ENCODE peak calls at places on chromosome 6, in seven cellular contexts. K is lower leg skin, Y is stomach, L is endothelial cell of umbilical vein, U is tibial artery, E is fibroblast of mammary gland, D is cardiac fibroblast. V is an unnamed sample.

GRCh38 chr6:3407840-3408239 is 49.0 kb downstream of the SLC22A23 start:
- DNase-seq in Y (no peak), K (no peak), L (no peak), D (no peak), U (no peak), E (no peak), V (no peak)

GRCh38 chr6:133854633-133855598 is 34.0 kb upstream of the TCF21 start:
- DNase-seq in E (no peak), Y (no peak), U (no peak), K (no peak), L (no peak), D (no peak), V (no peak)

GRCh38 chr6:155861821-155862220 is 406.2 kb upstream of the NOX3 start:
- DNase-seq in L (peak; percentile 56), U (no peak), K (no peak), E (no peak), Y (no peak), D (no peak), V (no peak)

GRCh38 chr6:169190144-169190584 is 63.5 kb downstream of the THBS2 start:
- DNase-seq in E (peak; percentile 90), Y (no peak), U (peak; percentile 94), K (peak; percentile 93), L (no peak), D (peak; percentile 98), V (peak; percentile 87)

GRCh38 chr6:50602191-50602810 is 111.0 kb upstream of the TFAP2D start:
- DNase-seq in E (peak; percentile 23), U (no peak), D (peak; percentile 41), L (peak; percentile 37), Y (no peak), K (no peak), V (peak; percentile 33)

GRCh38 chr6:69699655-69700054 is 97.2 kb downstream of the LMBRD1 start:
- DNase-seq in E (no peak), K (no peak), Y (no peak), L (no peak), U (no peak), D (no peak), V (no peak)

GRCh38 chr6:139708342-139709199 is 334.1 kb upstream of the CITED2 start:
- DNase-seq in L (peak; percentile 61), U (no peak), D (peak; percentile 89), E (peak; percentile 59), Y (no peak), K (no peak), V (peak; percentile 82)

GRCh38 chr6:149169761-149170359 is 147.7 kb upstream of the TAB2 start:
- DNase-seq in U (no peak), Y (no peak), L (no peak), D (peak; percentile 13), E (no peak), K (no peak), V (peak; percentile 35)

GRCh38 chr6:30212865-30213653 is at the start of gene TRIM26:
- DNase-seq in K (peak; percentile 100), Y (peak; percentile 99), L (peak; percentile 98), D (peak; percentile 97), E (peak; percentile 94), U (peak; percentile 99), V (peak; percentile 97)

GRCh38 chr6:93663111-93663510 is 243.8 kb upstream of the EPHA7 start:
- DNase-seq in K (no peak), Y (no peak), E (no peak), L (no peak), U (no peak), D (no peak), V (peak; percentile 16)

GRCh38 chr6:20540683-20541082 is 6.4 kb downstream of the CDKAL1 start:
- DNase-seq in D (no peak), L (no peak), Y (no peak), U (no peak), E (peak; percentile 74), K (no peak), V (peak; percentile 11)

GRCh38 chr6:45553730-45554344 is 176.1 kb upstream of the SUPT3H start:
- DNase-seq in L (no peak), E (no peak), U (no peak), D (no peak), K (no peak), Y (no peak), V (no peak)

GRCh38 chr6:151379933-151380847 is 11.2 kb downstream of the ZBTB2 start:
- DNase-seq in U (no peak), K (no peak), L (no peak), E (no peak), D (no peak), Y (no peak), V (no peak)

GRCh38 chr6:22189946-22190345 is 106.9 kb downstream of the PRL start:
- DNase-seq in D (no peak), Y (no peak), L (no peak), K (no peak), U (no peak), E (no peak), V (no peak)

GRCh38 chr6:81838031-81838430 is 85.5 kb upstream of the TENT5A start:
- DNase-seq in D (peak; percentile 57), U (no peak), Y (no peak), L (no peak), E (no peak), K (no peak), V (peak; percentile 36)

GRCh38 chr6:34235605-34236422 is 859 bp upstream of the HMGA1 start:
- DNase-seq in L (peak; percentile 86), E (peak; percentile 85), Y (peak; percentile 65), K (peak; percentile 90), U (peak; percentile 76), D (peak; percentile 68), V (peak; percentile 79)

GRCh38 chr6:85401186-85402062 is 48.5 kb upstream of the NT5E start:
- DNase-seq in U (no peak), K (no peak), D (no peak), Y (no peak), L (peak; percentile 29), E (no peak), V (no peak)

GRCh38 chr6:37830225-37830624 is 10.7 kb downstream of the ZFAND3 start:
- DNase-seq in L (no peak), Y (no peak), D (no peak), U (no peak), K (no peak), E (no peak), V (no peak)

GRCh38 chr6:32149932-32150920 is 1.5 kb downstream of the PRRT1 start:
- DNase-seq in Y (no peak), L (no peak), U (no peak), D (no peak), K (no peak), E (no peak), V (no peak)

GRCh38 chr6:32147401-32148132 is 4.2 kb downstream of the PRRT1 start:
- DNase-seq in U (no peak), E (no peak), K (no peak), D (no peak), Y (no peak), L (no peak), V (no peak)

GRCh38 chr6:32149577-32149845 is 2.2 kb downstream of the PRRT1 start:
- DNase-seq in U (no peak), L (no peak), E (no peak), D (no peak), K (no peak), Y (no peak), V (no peak)

GRCh38 chr6:32148289-32148688 is 3.5 kb downstream of the PRRT1 start:
- DNase-seq in Y (no peak), L (no peak), D (no peak), K (no peak), E (no peak), U (no peak), V (no peak)

GRCh38 chr6:32148722-32149576 is 2.8 kb downstream of the PRRT1 start:
- DNase-seq in L (peak; percentile 66), Y (peak; percentile 86), K (peak; percentile 94), D (no peak), E (no peak), U (no peak), V (peak; percentile 60)
- H3K4me3 ChIP-seq in L (peak overlapping the region; percentile 53), Y (peak overlapping the region; percentile 37), K (no peak overlapping the region), D (no peak overlapping the region), E (no peak overlapping the region), U (peak overlapping the region; percentile 17), V (peak overlapping the region; percentile 32)

GRCh38 chr6:166420351-166420750 is 37.6 kb upstream of the MPC1 start:
- DNase-seq in E (peak; percentile 44), K (peak; percentile 43), L (peak; percentile 64), U (peak; percentile 41), D (peak; percentile 41), Y (no peak), V (peak; percentile 23)
- TF ChIP-seq CTCF in E (peak; percentile 8), K (no peak), L (peak; percentile 24), U (no peak), D (peak; percentile 31), Y (no peak), V (peak; percentile 32)

GRCh38 chr6:102848210-102848609 is 1454.7 kb downstream of the GRIK2 start:
- DNase-seq in D (no peak), K (no peak), U (no peak), Y (no peak), E (no peak), L (no peak), V (no peak)

GRCh38 chr6:102853249-102853955 is 1459.9 kb downstream of the GRIK2 start:
- DNase-seq in L (no peak), U (no peak), K (no peak), D (no peak), Y (no peak), E (no peak), V (no peak)

DNA sequence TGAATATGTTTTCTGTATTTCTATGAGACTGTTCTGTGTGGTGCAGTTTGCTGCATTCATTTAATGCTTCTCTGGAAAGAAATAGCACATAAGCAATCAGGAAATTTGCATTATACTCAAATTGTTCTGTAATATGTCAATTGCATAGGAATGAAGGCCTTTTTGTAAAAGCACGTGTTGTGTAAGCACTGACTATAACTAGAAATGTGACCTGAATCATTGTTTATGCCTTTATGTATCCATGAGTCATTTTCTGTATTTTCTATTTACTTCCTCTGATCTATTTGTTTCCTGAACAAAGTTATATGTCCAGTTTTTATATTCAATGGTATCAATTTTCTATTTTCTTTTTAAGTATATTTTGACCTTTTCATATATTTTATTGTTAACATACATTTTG is 1455.3 kb downstream of the GRIK2 start:
- DNase-seq in D (no peak), Y (no peak), K (no peak), U (no peak), L (no peak), E (no peak), V (no peak)
- H3K4me3 ChIP-seq in D (no peak overlapping the region), Y (no peak overlapping the region), K (no peak overlapping the region), U (no peak overlapping the region), L (no peak overlapping the region), E (no peak overlapping the region), V (no peak overlapping the region)

GRCh38 chr6:36130672-36131516 is 581 bp downstream of the MAPK13 start:
- DNase-seq in E (peak; percentile 17), U (no peak), L (no peak), K (peak; percentile 89), Y (peak; percentile 74), D (peak; percentile 36), V (no peak)
- TF ChIP-seq CTCF in E (no peak), U (no peak), L (no peak), K (no peak), Y (peak; percentile 10), D (no peak), V (no peak)